ENCODE peak calls at places on chromosomes 4 and X, in ten cellular contexts. Y is mesenchymal stem cell; R is NCI-H2171 treated with DMSO at 0.1 percent for 48 hours; I is CD4-positive, alpha-beta memory T cell; H is CD8-positive, alpha-beta T cell; E is Right ventricle myocardium superior; U is nephron progenitor cell; A is AG09319; C is stimulated activated naive CD4-positive, alpha-beta T cell treated with Interleukin-2 at 50 U/mL for 16 hours; N is CD14-positive monocyte. X is an unnamed sample.

GRCh38 chr4:76108467-76109181 is 34.1 kb downstream of the ART3 start:
- DNase-seq in I (no peak), E (no peak), H (no peak), N (no peak), R (no peak), A (no peak), Y (peak), C (no peak), U (no peak), X (peak)

GRCh38 chrX:17519349-17519748 is 144.3 kb downstream of the NHS start:
- DNase-seq in I (no peak), U (no peak), C (no peak), A (peak), E (peak), H (no peak), R (no peak), Y (no peak), N (no peak), X (no peak)

GRCh38 chr4:8260656-8261111 is 8.9 kb upstream of the HTRA3 start:
- DNase-seq in E (no peak), Y (peak), N (no peak), A (peak), C (no peak), R (no peak), I (no peak), H (no peak), U (no peak), X (no peak)

GRCh38 chr4:85084371-85085170 is 118.1 kb upstream of the WDFY3 start:
- DNase-seq in R (peak), N (no peak), H (no peak), C (no peak), E (no peak), Y (peak), A (peak), I (no peak), U (peak), X (peak)

GRCh38 chr4:68344049-68344448 is 5.8 kb downstream of the YTHDC1 start:
- DNase-seq in Y (no peak), H (no peak), N (no peak), U (no peak), I (no peak), R (peak), A (no peak), E (no peak), C (no peak), X (no peak)

GRCh38 chr4:2259036-2259540 is 2.8 kb downstream of the MXD4 start:
- DNase-seq in N (peak), E (peak), U (no peak), A (no peak), I (no peak), R (no peak), H (no peak), C (no peak), Y (no peak), X (no peak)

GRCh38 chr4:80309301-80310004 is 26.1 kb upstream of the CFAP299 start:
- DNase-seq in C (no peak), U (no peak), H (no peak), R (no peak), Y (peak), I (no peak), E (no peak), N (no peak), A (peak), X (no peak)

GRCh38 chrX:137031517-137032377 is 2.0 kb downstream of the GPR101 start:
- DNase-seq in I (peak), U (peak), Y (peak), N (no peak), A (no peak), R (peak), C (peak), E (no peak), H (no peak), X (peak)

GRCh38 chr4:86054676-86055075 is 305.2 kb downstream of the MAPK10 start:
- DNase-seq in Y (no peak), U (no peak), R (peak), N (no peak), A (no peak), E (no peak), C (no peak), I (no peak), H (no peak), X (no peak)

GRCh38 chr4:74535471-74535870 is 90.5 kb downstream of the AREG start:
- DNase-seq in R (no peak), U (no peak), H (no peak), A (no peak), C (no peak), N (no peak), E (no peak), Y (no peak), I (no peak), X (no peak)

GRCh38 chr4:38818441-38818976 is 13.9 kb upstream of the TLR1 start:
- DNase-seq in C (no peak), E (no peak), N (no peak), I (no peak), A (no peak), U (no peak), R (peak), Y (no peak), H (no peak), X (no peak)

GRCh38 chr4:47075919-47076318 is 44.6 kb downstream of the GABRB1 start:
- DNase-seq in H (no peak), E (no peak), U (no peak), C (no peak), A (no peak), I (no peak), Y (no peak), R (peak), N (no peak), X (no peak)

GRCh38 chr4:80073362-80074008 is 456 bp upstream of the ANTXR2 start:
- DNase-seq in U (no peak), I (peak), Y (no peak), N (peak), C (peak), H (no peak), R (no peak), A (no peak), E (no peak), X (peak)

GRCh38 chr4:23789765-23790164 is 100.1 kb downstream of the PPARGC1A start:
- DNase-seq in E (peak), U (no peak), C (no peak), R (no peak), Y (peak), A (peak), I (no peak), N (no peak), H (no peak), X (no peak)

GRCh38 chr4:149572711-149573110 is 242.9 kb downstream of the IQCM start:
- DNase-seq in H (no peak), U (no peak), A (no peak), N (no peak), I (no peak), R (no peak), E (no peak), Y (no peak), C (no peak), X (no peak)

GRCh38 chrX:149630681-149631292 is 805 bp downstream of the TMEM185A start:
- DNase-seq in U (no peak), Y (peak), H (no peak), N (no peak), C (no peak), I (no peak), A (peak), E (no peak), R (peak), X (peak)

GRCh38 chr4:87251104-87251503 is 30.7 kb upstream of the KLHL8 start:
- DNase-seq in H (no peak), I (no peak), Y (no peak), R (no peak), E (no peak), N (no peak), A (no peak), U (no peak), C (no peak), X (no peak)

GRCh38 chrX:37348237-37349130 is 680 bp upstream of the PRRG1 start:
- DNase-seq in C (no peak), N (no peak), R (no peak), Y (peak), A (peak), U (no peak), I (no peak), H (no peak), E (no peak), X (no peak)

GRCh38 chrX:72060196-72060974 is 71.3 kb downstream of the RTL5 start:
- DNase-seq in E (no peak), U (peak), Y (no peak), C (no peak), A (no peak), H (no peak), R (no peak), I (no peak), N (no peak), X (no peak)

GRCh38 chrX:110432831-110433230 is 74.2 kb downstream of the RTL9 start:
- DNase-seq in H (no peak), R (no peak), Y (no peak), A (no peak), C (no peak), I (no peak), E (no peak), U (no peak), N (no peak), X (no peak)

GRCh38 chr4:8191136-8191747 is 7.8 kb upstream of the SH3TC1 start:
- DNase-seq in R (no peak), H (no peak), C (no peak), I (no peak), U (no peak), N (peak), A (no peak), Y (peak), E (peak), X (peak)

GRCh38 chr4:120730777-120731320 is 191.7 kb downstream of the PRDM5 start:
- DNase-seq in H (no peak), E (no peak), N (no peak), Y (no peak), U (no peak), C (no peak), I (no peak), R (no peak), A (no peak), X (no peak)

GRCh38 chr4:120750152-120750525 is 172.4 kb downstream of the PRDM5 start:
- DNase-seq in H (no peak), C (no peak), A (no peak), Y (no peak), U (no peak), E (no peak), I (no peak), R (no peak), N (no peak), X (no peak)

GRCh38 chrX:3451566-3451965 is 105.1 kb upstream of the MXRA5 start:
- DNase-seq in U (no peak), I (no peak), Y (no peak), C (no peak), N (no peak), R (peak), H (no peak), A (no peak), E (no peak), X (no peak)

GRCh38 chrX:131752493-131753198 is 208.8 kb downstream of the OR13H1 start:
- DNase-seq in C (no peak), E (no peak), I (no peak), N (no peak), R (no peak), U (no peak), A (peak), H (no peak), Y (no peak), X (no peak)

GRCh38 chr4:39319678-39320077 is 46.5 kb downstream of the RFC1 start:
- DNase-seq in A (peak), R (no peak), E (no peak), U (no peak), I (no peak), Y (peak), H (no peak), C (no peak), N (no peak), X (no peak)

GRCh38 chrX:63250253-63250868 is 100.8 kb downstream of the SPIN4 start:
- DNase-seq in N (no peak), R (no peak), H (peak), E (no peak), U (peak), A (peak), C (no peak), Y (peak), I (peak), X (peak)

GRCh38 chrX:1451676-1452496 is 823 bp downstream of the ASMTL start:
- DNase-seq in Y (no peak), H (no peak), N (peak), R (no peak), I (peak), A (no peak), E (peak), C (no peak), U (peak), X (no peak)